ENCODE peak calls at places on chromosomes 7 and 10, in ten cellular contexts. F, N, T, I, M, Z, X, P, E and J are unnamed samples.

GRCh38 chr7:2805213-2806003 is 38.7 kb downstream of the GNA12 start:
- DNase-seq in I (no peak), N (peak; percentile 20), M (no peak), X (no peak), F (no peak), T (no peak), E (no peak), P (peak; percentile 69), Z (no peak), J (no peak)

GRCh38 chr7:87599336-87599735 is 1.3 kb downstream of the ABCB1 start:
- DNase-seq in P (no peak), I (no peak), X (no peak), N (no peak), Z (no peak), E (no peak), M (no peak), F (no peak), T (no peak), J (no peak)

GRCh38 chr7:46685051-46685450 is 764.0 kb upstream of the IGFBP3 start:
- DNase-seq in E (peak; percentile 23), I (no peak), X (no peak), N (no peak), M (no peak), F (no peak), Z (no peak), T (no peak), P (no peak), J (no peak)

GRCh38 chr7:157077986-157078644 is 60.6 kb upstream of the UBE3C start:
- DNase-seq in T (no peak), F (peak; percentile 60), M (no peak), E (peak; percentile 71), N (peak; percentile 74), I (no peak), P (no peak), X (no peak), Z (no peak), J (no peak)

GRCh38 chr7:10802526-10802925 is 171.1 kb upstream of the PHF14 start:
- DNase-seq in I (peak; percentile 94), F (no peak), X (no peak), P (no peak), E (no peak), N (no peak), M (no peak), Z (no peak), T (no peak), J (peak; percentile 91)

GRCh38 chr7:106774768-106775551 is 90.1 kb upstream of the PIK3CG start:
- DNase-seq in F (peak; percentile 38), Z (no peak), I (no peak), P (no peak), X (no peak), E (peak; percentile 38), M (no peak), N (peak; percentile 57), T (no peak), J (no peak)

GRCh38 chr10:13847201-13847631 is 260.5 kb downstream of the PRPF18 start:
- DNase-seq in M (no peak), T (peak; percentile 19), X (no peak), I (no peak), N (peak; percentile 80), P (no peak), E (peak; percentile 74), F (peak; percentile 76), Z (no peak), J (no peak)

GRCh38 chr7:143252002-143252401 is 11.2 kb upstream of the GSTK1 start:
- DNase-seq in M (no peak), E (no peak), N (no peak), F (no peak), I (no peak), T (no peak), P (no peak), X (no peak), Z (no peak), J (no peak)

GRCh38 chr7:84110400-84110799 is 84.2 kb downstream of the SEMA3A start:
- DNase-seq in N (no peak), Z (no peak), P (no peak), X (no peak), T (no peak), I (no peak), E (peak; percentile 80), M (no peak), F (no peak), J (no peak)

GRCh38 chr10:72561745-72562166 is 64.1 kb downstream of the MICU1 start:
- DNase-seq in X (no peak), I (no peak), N (no peak), M (no peak), Z (no peak), T (no peak), E (no peak), P (no peak), F (no peak), J (no peak)

GRCh38 chr7:20089431-20089830 is 127.8 kb downstream of the MACC1 start:
- DNase-seq in F (no peak), X (no peak), T (no peak), Z (no peak), P (no peak), N (no peak), E (no peak), I (no peak), M (no peak), J (no peak)

GRCh38 chr10:13271552-13272163 is 28.2 kb downstream of the PHYH start:
- DNase-seq in T (peak; percentile 66), I (no peak), P (no peak), M (no peak), N (peak; percentile 95), X (peak; percentile 58), E (peak; percentile 91), Z (peak; percentile 58), F (peak; percentile 92), J (no peak)

GRCh38 chr7:1459930-1460756 is 873 bp upstream of the MICALL2 start:
- DNase-seq in E (no peak), X (no peak), Z (no peak), I (peak; percentile 43), F (peak; percentile 51), T (no peak), M (peak; percentile 33), N (no peak), P (peak; percentile 62), J (no peak)

GRCh38 chr10:93752761-93753160 is 5.0 kb upstream of the LGI1 start:
- DNase-seq in M (no peak), N (peak; percentile 52), Z (no peak), X (no peak), T (no peak), F (no peak), E (no peak), P (no peak), I (peak; percentile 59), J (no peak)

GRCh38 chr10:50347394-50347802 is 96.1 kb upstream of the ASAH2 start:
- DNase-seq in M (no peak), T (no peak), N (no peak), X (no peak), Z (no peak), I (no peak), E (no peak), F (no peak), P (no peak), J (no peak)

GRCh38 chr7:56091591-56091990 is 1.2 kb downstream of the PHKG1 start:
- DNase-seq in Z (peak; percentile 61), P (peak; percentile 62), E (no peak), N (no peak), T (no peak), I (no peak), X (no peak), F (no peak), M (peak; percentile 26), J (no peak)
- H3K27ac ChIP-seq in Z (peak overlapping the region; percentile 67), P (peak overlapping the region; percentile 90), E (no peak overlapping the region), N (no peak overlapping the region), T (no peak overlapping the region), I (no peak overlapping the region), X (no peak overlapping the region), F (no peak overlapping the region), M (peak overlapping the region; percentile 46), J (no peak overlapping the region)

GRCh38 chr7:30907527-30908267 is 4.0 kb upstream of the AQP1 start:
- DNase-seq in E (no peak), I (no peak), N (no peak), F (peak; percentile 46), X (no peak), P (no peak), T (no peak), Z (no peak), M (no peak), J (no peak)

GRCh38 chr7:30905078-30906012 is 6.3 kb upstream of the AQP1 start:
- DNase-seq in T (no peak), E (no peak), Z (no peak), M (no peak), F (no peak), X (no peak), P (no peak), N (no peak), I (no peak), J (no peak)

GRCh38 chr7:30908681-30909080 is 3.0 kb upstream of the AQP1 start:
- DNase-seq in F (peak; percentile 79), P (no peak), X (no peak), N (peak; percentile 90), Z (no peak), I (no peak), E (peak; percentile 77), M (no peak), T (no peak), J (no peak)

GRCh38 chr7:30906014-30906413 is 5.6 kb upstream of the AQP1 start:
- DNase-seq in N (no peak), Z (no peak), E (no peak), I (no peak), M (no peak), X (no peak), F (no peak), P (no peak), T (no peak), J (no peak)

GRCh38 chr7:30906520-30907240 is 5.0 kb upstream of the AQP1 start:
- DNase-seq in F (no peak), Z (no peak), X (no peak), P (no peak), N (no peak), I (no peak), E (no peak), M (no peak), T (peak; percentile 53), J (no peak)
- H3K27ac ChIP-seq in F (no peak overlapping the region), Z (peak overlapping the region; percentile 14), X (no peak overlapping the region), P (peak overlapping the region; percentile 60), N (no peak overlapping the region), I (no peak overlapping the region), E (no peak overlapping the region), M (no peak overlapping the region), T (no peak overlapping the region), J (no peak overlapping the region)

GRCh38 chr10:29618341-29619171 is 16.2 kb downstream of the SVIL start:
- DNase-seq in X (no peak), F (no peak), Z (no peak), N (peak; percentile 70), T (no peak), M (peak; percentile 42), I (peak; percentile 81), P (peak; percentile 64), E (peak; percentile 18), J (no peak)
- H3K27ac ChIP-seq in X (no peak overlapping the region), F (no peak overlapping the region), Z (peak overlapping the region; percentile 87), N (peak overlapping the region; percentile 9), T (no peak overlapping the region), M (peak overlapping the region; percentile 73), I (no peak overlapping the region), P (peak overlapping the region; percentile 74), E (peak overlapping the region; percentile 13), J (no peak overlapping the region)

GRCh38 chr10:74292871-74293427 is 141.9 kb downstream of the ADK start:
- DNase-seq in Z (no peak), M (no peak), I (peak; percentile 62), P (no peak), E (no peak), F (no peak), T (no peak), N (no peak), X (no peak), J (no peak)
- H3K27ac ChIP-seq in Z (no peak overlapping the region), M (no peak overlapping the region), I (peak overlapping the region; percentile 99), P (peak overlapping the region; percentile 51), E (no peak overlapping the region), F (no peak overlapping the region), T (no peak overlapping the region), N (no peak overlapping the region), X (no peak overlapping the region), J (peak overlapping the region; percentile 91)

GRCh38 chr10:114328278-114328812 is 76.0 kb downstream of the AFAP1L2 start:
- DNase-seq in X (no peak), Z (no peak), I (no peak), T (no peak), N (no peak), P (no peak), E (no peak), F (no peak), M (no peak), J (no peak)
- H3K27ac ChIP-seq in X (no peak overlapping the region), Z (no peak overlapping the region), I (no peak overlapping the region), T (no peak overlapping the region), N (no peak overlapping the region), P (no peak overlapping the region), E (no peak overlapping the region), F (no peak overlapping the region), M (peak overlapping the region; percentile 52), J (no peak overlapping the region)